ENCODE peak calls at places on chromosomes 2 and 18, in seven cellular contexts. One of them, this sample, is unnamed.

GRCh38 chr18:79712206-79712857 is 32.7 kb downstream of the CTDP1 start:
- DNase-seq in endothelial cell: no peak
- DNase-seq in GM04503: no peak
- DNase-seq in cardiac muscle cell: no peak
- DNase-seq in B cell: no peak
- DNase-seq in keratinocyte: no peak
- DNase-seq in HT-29: no peak
- DNase-seq in this sample: no peak

GRCh38 chr18:53850918-53851317 is 373.6 kb downstream of the MBD2 start:
- DNase-seq in B cell: no peak
- DNase-seq in cardiac muscle cell: no peak
- DNase-seq in endothelial cell: no peak
- DNase-seq in HT-29: no peak
- DNase-seq in GM04503: no peak
- DNase-seq in keratinocyte: no peak
- DNase-seq in this sample: no peak

GRCh38 chr18:68564961-68565360 is 149.9 kb downstream of the TMX3 start:
- DNase-seq in B cell: no peak
- DNase-seq in HT-29: no peak
- DNase-seq in cardiac muscle cell: peak; percentile 37
- DNase-seq in keratinocyte: no peak
- DNase-seq in endothelial cell: no peak
- DNase-seq in GM04503: peak; percentile 13
- DNase-seq in this sample: no peak

GRCh38 chr2:120110507-120110906 is 97.6 kb downstream of the EPB41L5 start:
- DNase-seq in endothelial cell: no peak
- DNase-seq in cardiac muscle cell: peak; percentile 52
- DNase-seq in HT-29: no peak
- DNase-seq in GM04503: no peak
- DNase-seq in keratinocyte: no peak
- DNase-seq in B cell: no peak
- DNase-seq in this sample: no peak

GRCh38 chr18:9017170-9017899 is 85.2 kb upstream of the NDUFV2 start:
- DNase-seq in GM04503: peak; percentile 70
- DNase-seq in HT-29: peak; percentile 82
- DNase-seq in keratinocyte: peak; percentile 69
- DNase-seq in cardiac muscle cell: peak; percentile 91
- DNase-seq in endothelial cell: no peak
- DNase-seq in B cell: peak; percentile 48
- DNase-seq in this sample: peak; percentile 61

GRCh38 chr18:3248670-3249359 is 1.2 kb downstream of the MYL12A start:
- DNase-seq in HT-29: peak; percentile 77
- DNase-seq in GM04503: no peak
- DNase-seq in cardiac muscle cell: peak; percentile 75
- DNase-seq in endothelial cell: no peak
- DNase-seq in B cell: no peak
- DNase-seq in keratinocyte: no peak
- DNase-seq in this sample: no peak

GRCh38 chr18:11951390-11951851 is 29.9 kb upstream of the IMPA2 start:
- DNase-seq in endothelial cell: no peak
- DNase-seq in keratinocyte: no peak
- DNase-seq in HT-29: no peak
- DNase-seq in B cell: no peak
- DNase-seq in cardiac muscle cell: no peak
- DNase-seq in GM04503: no peak
- DNase-seq in this sample: no peak

GRCh38 chr2:69092857-69093256 is 79.9 kb downstream of the ANTXR1 start:
- DNase-seq in keratinocyte: no peak
- DNase-seq in HT-29: no peak
- DNase-seq in GM04503: no peak
- DNase-seq in endothelial cell: no peak
- DNase-seq in B cell: no peak
- DNase-seq in cardiac muscle cell: no peak
- DNase-seq in this sample: no peak

GRCh38 chr2:227627769-227628168 is 10.5 kb downstream of the SCYGR4 start:
- DNase-seq in cardiac muscle cell: no peak
- DNase-seq in GM04503: no peak
- DNase-seq in keratinocyte: no peak
- DNase-seq in endothelial cell: no peak
- DNase-seq in HT-29: no peak
- DNase-seq in B cell: no peak
- DNase-seq in this sample: no peak

GRCh38 chr2:219803294-219803693 is 175.9 kb downstream of the SLC4A3 start:
- DNase-seq in HT-29: no peak
- DNase-seq in keratinocyte: no peak
- DNase-seq in B cell: no peak
- DNase-seq in endothelial cell: no peak
- DNase-seq in GM04503: peak; percentile 13
- DNase-seq in cardiac muscle cell: peak; percentile 17
- DNase-seq in this sample: no peak

GRCh38 chr2:97911922-97912575 is 83.7 kb downstream of the TMEM131 start:
- DNase-seq in HT-29: no peak
- DNase-seq in keratinocyte: no peak
- DNase-seq in endothelial cell: no peak
- DNase-seq in GM04503: no peak
- DNase-seq in B cell: no peak
- DNase-seq in cardiac muscle cell: peak; percentile 3
- DNase-seq in this sample: no peak

GRCh38 chr18:24818451-24818850 is 358.0 kb downstream of the HRH4 start:
- DNase-seq in HT-29: no peak
- DNase-seq in B cell: no peak
- DNase-seq in keratinocyte: no peak
- DNase-seq in GM04503: no peak
- DNase-seq in endothelial cell: no peak
- DNase-seq in cardiac muscle cell: no peak
- DNase-seq in this sample: peak; percentile 99

GRCh38 chr18:57797209-57797651 is 5.9 kb downstream of the ATP8B1 start:
- DNase-seq in HT-29: peak; percentile 85
- DNase-seq in GM04503: no peak
- DNase-seq in B cell: no peak
- DNase-seq in keratinocyte: no peak
- DNase-seq in endothelial cell: no peak
- DNase-seq in cardiac muscle cell: no peak
- DNase-seq in this sample: no peak

GRCh38 chr18:74951165-74951760 is 257.7 kb downstream of the PTGR3 start:
- DNase-seq in cardiac muscle cell: peak; percentile 87
- DNase-seq in GM04503: peak; percentile 14
- DNase-seq in HT-29: peak; percentile 64
- DNase-seq in B cell: no peak
- DNase-seq in endothelial cell: no peak
- DNase-seq in keratinocyte: no peak
- DNase-seq in this sample: no peak

GRCh38 chr18:39105095-39105494 is 1539.5 kb upstream of the CELF4 start:
- DNase-seq in cardiac muscle cell: no peak
- DNase-seq in endothelial cell: no peak
- DNase-seq in HT-29: no peak
- DNase-seq in keratinocyte: no peak
- DNase-seq in B cell: no peak
- DNase-seq in GM04503: no peak
- DNase-seq in this sample: no peak

GRCh38 chr2:35374845-35375244 is 980.7 kb upstream of the CRIM1 start:
- DNase-seq in HT-29: no peak
- DNase-seq in GM04503: no peak
- DNase-seq in cardiac muscle cell: no peak
- DNase-seq in keratinocyte: no peak
- DNase-seq in endothelial cell: no peak
- DNase-seq in B cell: no peak
- DNase-seq in this sample: no peak

GRCh38 chr2:120289221-120289906 is 36.7 kb downstream of the RALB start:
- DNase-seq in HT-29: no peak
- DNase-seq in cardiac muscle cell: peak; percentile 21
- DNase-seq in keratinocyte: no peak
- DNase-seq in B cell: no peak
- DNase-seq in endothelial cell: no peak
- DNase-seq in GM04503: no peak
- DNase-seq in this sample: no peak

GRCh38 chr2:189002079-189002478 is 27.9 kb downstream of the COL3A1 start:
- DNase-seq in endothelial cell: no peak
- DNase-seq in cardiac muscle cell: peak; percentile 76
- DNase-seq in B cell: no peak
- DNase-seq in keratinocyte: peak; percentile 5
- DNase-seq in GM04503: no peak
- DNase-seq in HT-29: peak; percentile 33
- DNase-seq in this sample: no peak

GRCh38 chr2:217887841-217888665 is 114.7 kb downstream of the TNS1 start:
- DNase-seq in GM04503: no peak
- DNase-seq in keratinocyte: no peak
- DNase-seq in cardiac muscle cell: peak; percentile 74
- DNase-seq in HT-29: no peak
- DNase-seq in B cell: no peak
- DNase-seq in endothelial cell: no peak
- DNase-seq in this sample: no peak

GRCh38 chr2:233039217-233040173 is 7.0 kb downstream of the NEU2 start:
- DNase-seq in endothelial cell: no peak
- DNase-seq in HT-29: no peak
- DNase-seq in cardiac muscle cell: no peak
- DNase-seq in GM04503: no peak
- DNase-seq in keratinocyte: no peak
- DNase-seq in B cell: no peak
- DNase-seq in this sample: no peak

GRCh38 chr18:2223859-2224258 is 347.4 kb downstream of the METTL4 start:
- DNase-seq in HT-29: peak; percentile 84
- DNase-seq in keratinocyte: no peak
- DNase-seq in cardiac muscle cell: peak; percentile 75
- DNase-seq in B cell: no peak
- DNase-seq in endothelial cell: peak; percentile 28
- DNase-seq in GM04503: no peak
- DNase-seq in this sample: peak; percentile 30

GRCh38 chr2:10982931-10983701 is 71.4 kb downstream of the KCNF1 start:
- DNase-seq in endothelial cell: no peak
- DNase-seq in cardiac muscle cell: peak; percentile 45
- DNase-seq in GM04503: no peak
- DNase-seq in HT-29: no peak
- DNase-seq in B cell: no peak
- DNase-seq in keratinocyte: no peak
- DNase-seq in this sample: no peak

GRCh38 chr18:9547767-9548166 is 66.6 kb downstream of the PPP4R1 start:
- DNase-seq in endothelial cell: no peak
- DNase-seq in HT-29: no peak
- DNase-seq in B cell: no peak
- DNase-seq in cardiac muscle cell: no peak
- DNase-seq in GM04503: no peak
- DNase-seq in keratinocyte: no peak
- DNase-seq in this sample: no peak

GRCh38 chr2:174759381-174760064 is 4.7 kb downstream of the CHRNA1 start:
- DNase-seq in HT-29: no peak
- DNase-seq in endothelial cell: no peak
- DNase-seq in cardiac muscle cell: no peak
- DNase-seq in B cell: no peak
- DNase-seq in GM04503: no peak
- DNase-seq in keratinocyte: no peak
- DNase-seq in this sample: no peak

GRCh38 chr2:54394392-54394791 is 61.7 kb upstream of the SPTBN1 start:
- DNase-seq in endothelial cell: no peak
- DNase-seq in GM04503: no peak
- DNase-seq in cardiac muscle cell: no peak
- DNase-seq in B cell: no peak
- DNase-seq in keratinocyte: no peak
- DNase-seq in HT-29: no peak
- DNase-seq in this sample: no peak

GRCh38 chr2:9288233-9288632 is 81.6 kb downstream of the ASAP2 start:
- DNase-seq in cardiac muscle cell: peak; percentile 80
- DNase-seq in keratinocyte: no peak
- DNase-seq in endothelial cell: no peak
- DNase-seq in HT-29: no peak
- DNase-seq in GM04503: peak; percentile 59
- DNase-seq in B cell: no peak
- DNase-seq in this sample: no peak

GRCh38 chr2:47488870-47489584 is 86.1 kb downstream of the MSH2 start:
- DNase-seq in keratinocyte: peak; percentile 53
- DNase-seq in GM04503: peak; percentile 42
- DNase-seq in endothelial cell: no peak
- DNase-seq in B cell: no peak
- DNase-seq in cardiac muscle cell: peak; percentile 84
- DNase-seq in HT-29: peak; percentile 18
- DNase-seq in this sample: no peak

GRCh38 chr2:209936106-209936663 is 66.3 kb upstream of the RPE start:
- DNase-seq in endothelial cell: no peak
- DNase-seq in cardiac muscle cell: no peak
- DNase-seq in B cell: no peak
- DNase-seq in keratinocyte: no peak
- DNase-seq in HT-29: peak; percentile 48
- DNase-seq in GM04503: no peak
- DNase-seq in this sample: no peak

GRCh38 chr2:227772932-227773331 is 27.2 kb downstream of the SCYGR8 start:
- DNase-seq in cardiac muscle cell: no peak
- DNase-seq in keratinocyte: no peak
- DNase-seq in B cell: no peak
- DNase-seq in GM04503: no peak
- DNase-seq in HT-29: no peak
- DNase-seq in endothelial cell: no peak
- DNase-seq in this sample: no peak

GRCh38 chr18:35045121-35045520 is 3.9 kb downstream of the MAPRE2 start:
- DNase-seq in GM04503: no peak
- DNase-seq in cardiac muscle cell: peak; percentile 33
- DNase-seq in HT-29: no peak
- DNase-seq in keratinocyte: no peak
- DNase-seq in B cell: no peak
- DNase-seq in endothelial cell: no peak
- DNase-seq in this sample: peak; percentile 37

GRCh38 chr2:210617732-210618330 is 61.4 kb downstream of the CPS1 start:
- DNase-seq in keratinocyte: no peak
- DNase-seq in cardiac muscle cell: peak; percentile 57
- DNase-seq in GM04503: no peak
- DNase-seq in B cell: no peak
- DNase-seq in HT-29: peak; percentile 48
- DNase-seq in endothelial cell: peak; percentile 33
- DNase-seq in this sample: peak; percentile 76

GRCh38 chr2:173355866-173356508 is 1.3 kb downstream of the CDCA7 start:
- DNase-seq in cardiac muscle cell: no peak
- DNase-seq in HT-29: peak; percentile 45
- DNase-seq in GM04503: no peak
- DNase-seq in endothelial cell: no peak
- DNase-seq in keratinocyte: peak; percentile 65
- DNase-seq in B cell: peak; percentile 20
- DNase-seq in this sample: no peak

GRCh38 chr2:113185643-113186315 is 12.0 kb downstream of the PSD4 start:
- DNase-seq in GM04503: no peak
- DNase-seq in cardiac muscle cell: no peak
- DNase-seq in HT-29: no peak
- DNase-seq in B cell: no peak
- DNase-seq in keratinocyte: no peak
- DNase-seq in endothelial cell: no peak
- DNase-seq in this sample: no peak

GRCh38 chr2:158969717-158970521 is 1.5 kb downstream of the TANC1 start:
- DNase-seq in endothelial cell: peak; percentile 49
- DNase-seq in HT-29: peak; percentile 60
- DNase-seq in B cell: no peak
- DNase-seq in keratinocyte: no peak
- DNase-seq in GM04503: no peak
- DNase-seq in cardiac muscle cell: peak; percentile 42
- DNase-seq in this sample: peak; percentile 54

GRCh38 chr18:32301976-32302743 is 112.3 kb downstream of the MEP1B start:
- DNase-seq in cardiac muscle cell: peak; percentile 81
- DNase-seq in GM04503: no peak
- DNase-seq in endothelial cell: no peak
- DNase-seq in keratinocyte: no peak
- DNase-seq in B cell: no peak
- DNase-seq in HT-29: peak; percentile 44
- DNase-seq in this sample: no peak

GRCh38 chr2:196489366-196489765 is 150.1 kb upstream of the CCDC150 start:
- DNase-seq in cardiac muscle cell: no peak
- DNase-seq in endothelial cell: no peak
- DNase-seq in GM04503: no peak
- DNase-seq in HT-29: no peak
- DNase-seq in B cell: no peak
- DNase-seq in keratinocyte: no peak
- DNase-seq in this sample: no peak

GRCh38 chr2:9709539-9710285 is 78.9 kb upstream of the YWHAQ start:
- DNase-seq in HT-29: no peak
- DNase-seq in cardiac muscle cell: no peak
- DNase-seq in B cell: no peak
- DNase-seq in GM04503: no peak
- DNase-seq in keratinocyte: no peak
- DNase-seq in endothelial cell: no peak
- DNase-seq in this sample: no peak

This sample was measured in G401.